ENCODE peak calls at places on chromosome 14, in four cellular contexts. A is K562, J is HCT116, I is A549. W is an unnamed sample.

GRCh38 chr14:97336816-97337215 is 539.6 kb downstream of the VRK1 start:
- DNase-seq in A (no peak), J (no peak), I (no peak), W (no peak)

GRCh38 chr14:47959753-47960152 is 284.3 kb upstream of the MDGA2 start:
- DNase-seq in A (no peak), J (no peak), I (no peak), W (no peak)

GRCh38 chr14:75497191-75497590 is 25.1 kb upstream of the BATF start:
- DNase-seq in A (peak), J (no peak), I (no peak), W (no peak)

GRCh38 chr14:57760891-57761290 is 105.0 kb downstream of the SLC35F4 start:
- DNase-seq in A (no peak), J (no peak), I (no peak), W (no peak)

GRCh38 chr14:22668417-22668816 is 24.3 kb upstream of the OR6J1 start:
- DNase-seq in A (no peak), J (no peak), I (no peak), W (no peak)

GRCh38 chr14:59301354-59301753 is 112.9 kb downstream of the DAAM1 start:
- DNase-seq in A (no peak), J (no peak), I (no peak), W (no peak)

GRCh38 chr14:39593339-39593738 is 161.1 kb upstream of the FBXO33 start:
- DNase-seq in A (no peak), J (no peak), I (no peak), W (no peak)

GRCh38 chr14:89973234-89973823 is 17.6 kb downstream of the TDP1 start:
- DNase-seq in A (peak), J (peak), I (peak), W (peak)

GRCh38 chr14:89279649-89280232 is 137.3 kb downstream of the FOXN3 start:
- DNase-seq in A (no peak), J (no peak), I (no peak), W (no peak)

GRCh38 chr14:24959791-24960331 is 90.1 kb downstream of the STXBP6 start:
- DNase-seq in A (no peak), J (no peak), I (no peak), W (no peak)

GRCh38 chr14:26960049-26960688 is 362.3 kb upstream of the NOVA1 start:
- DNase-seq in A (no peak), J (no peak), I (no peak), W (no peak)

GRCh38 chr14:91899213-91899612 is 31.9 kb upstream of the TC2N start:
- DNase-seq in A (no peak), J (no peak), I (no peak), W (no peak)
- TF ChIP-seq POLR2A in A (no peak), J (no peak), I (no peak), W (no peak)

GRCh38 chr14:68910540-68910939 is 68.6 kb downstream of the ACTN1 start:
- DNase-seq in A (no peak), J (no peak), I (no peak), W (no peak)

GRCh38 chr14:68908860-68909259 is 70.2 kb downstream of the ACTN1 start:
- DNase-seq in A (no peak), J (no peak), I (no peak), W (no peak)

GRCh38 chr14:68913516-68913915 is 65.6 kb downstream of the ACTN1 start:
- DNase-seq in A (no peak), J (no peak), I (no peak), W (no peak)

GRCh38 chr14:68908201-68908600 is 70.9 kb downstream of the ACTN1 start:
- DNase-seq in A (no peak), J (no peak), I (no peak), W (no peak)

GRCh38 chr14:68911594-68912227 is 67.4 kb downstream of the ACTN1 start:
- DNase-seq in A (peak), J (peak), I (peak), W (peak)
- TF ChIP-seq POLR2A in A (no peak), J (no peak), I (no peak), W (no peak)

GRCh38 chr14:61489527-61489926 is 168.1 kb downstream of the PRKCH start:
- DNase-seq in A (no peak), J (no peak), I (no peak), W (no peak)
- TF ChIP-seq POLR2A in A (no peak), J (no peak), I (no peak), W (no peak)

DNA sequence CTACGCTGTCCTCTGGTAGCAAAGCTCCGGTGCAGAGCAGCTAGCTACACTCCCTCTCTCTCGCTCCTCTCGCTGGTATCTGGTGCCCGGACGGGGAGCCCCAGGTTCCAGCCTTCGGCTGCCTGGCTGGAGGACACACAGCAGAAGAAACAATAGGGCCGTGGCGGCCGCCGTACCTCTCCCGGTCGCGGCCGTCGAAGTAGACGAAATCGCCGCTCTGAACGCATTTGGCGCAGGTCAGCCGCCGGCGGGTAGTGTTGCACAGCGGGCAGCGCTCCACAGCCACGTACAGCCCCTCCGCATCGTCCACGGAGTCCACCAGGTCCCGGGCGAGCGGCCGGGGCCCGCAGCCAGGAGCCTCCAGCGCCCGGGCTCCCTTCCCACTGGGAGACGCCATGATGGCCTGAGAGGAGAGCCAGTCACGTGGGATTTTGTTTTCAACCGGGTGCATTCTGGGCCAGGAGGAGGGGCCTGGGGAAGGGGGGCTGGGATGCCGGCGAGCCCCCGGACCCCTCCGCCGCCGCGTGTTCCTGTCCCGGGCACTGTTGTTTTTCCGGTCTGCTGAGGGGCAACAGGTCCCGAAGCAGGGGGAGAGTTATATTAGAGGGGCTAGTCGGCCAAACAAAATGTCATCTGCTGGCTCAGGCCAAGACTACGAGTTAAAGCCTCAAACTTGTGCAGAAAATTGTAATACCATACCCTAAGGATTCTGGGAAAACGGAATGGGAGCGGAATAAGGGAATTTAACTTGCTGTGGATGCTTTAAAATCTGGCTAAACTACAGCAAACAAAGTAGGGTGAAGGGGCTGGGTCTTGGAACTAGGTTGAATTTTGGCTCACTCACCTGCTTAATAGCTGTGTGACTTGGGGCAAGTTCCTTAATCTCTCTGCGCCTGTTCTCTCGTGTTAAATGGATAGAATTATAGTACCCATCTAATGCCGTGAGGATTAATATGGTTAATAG is at the start of gene ATG14:
- DNase-seq in A (peak), J (peak), I (peak), W (peak)
- TF ChIP-seq POLR2A in A (peak), J (no peak), I (peak), W (peak)

GRCh38 chr14:102525213-102526143 is 15.9 kb upstream of the ANKRD9 start:
- DNase-seq in A (peak), J (peak), I (no peak), W (no peak)

GRCh38 chr14:102527255-102528232 is 18.0 kb upstream of the ANKRD9 start:
- DNase-seq in A (no peak), J (peak), I (peak), W (peak)

GRCh38 chr14:102524026-102524450 is 14.5 kb upstream of the ANKRD9 start:
- DNase-seq in A (no peak), J (no peak), I (no peak), W (no peak)

GRCh38 chr14:102523200-102524025 is 13.8 kb upstream of the ANKRD9 start:
- DNase-seq in A (no peak), J (no peak), I (no peak), W (no peak)

GRCh38 chr14:102524451-102525212 is 15.1 kb upstream of the ANKRD9 start:
- DNase-seq in A (peak), J (peak), I (peak), W (peak)
- TF ChIP-seq POLR2A in A (peak), J (peak), I (peak), W (peak)

GRCh38 chr14:69879175-69880047 is at the start of gene SMOC1:
- DNase-seq in A (no peak), J (no peak), I (peak), W (no peak)
- TF ChIP-seq POLR2A in A (no peak), J (no peak), I (peak), W (no peak)

GRCh38 chr14:85534435-85534834 is 4.5 kb downstream of the FLRT2 start:
- DNase-seq in A (no peak), J (no peak), I (no peak), W (no peak)

GRCh38 chr14:85533821-85534271 is 3.9 kb downstream of the FLRT2 start:
- DNase-seq in A (no peak), J (no peak), I (peak), W (no peak)

GRCh38 chr14:85531594-85532391 is 1.8 kb downstream of the FLRT2 start:
- DNase-seq in A (no peak), J (no peak), I (peak), W (peak)

GRCh38 chr14:85532570-85532969 is 2.6 kb downstream of the FLRT2 start:
- DNase-seq in A (no peak), J (no peak), I (no peak), W (no peak)

GRCh38 chr14:85532981-85533820 is 3.3 kb downstream of the FLRT2 start:
- DNase-seq in A (no peak), J (no peak), I (peak), W (peak)
- TF ChIP-seq POLR2A in A (no peak), J (no peak), I (peak), W (no peak)

GRCh38 chr14:67411820-67412421 is at the start of gene PLEK2:
- DNase-seq in A (no peak), J (peak), I (peak), W (peak)
- TF ChIP-seq POLR2A in A (no peak), J (peak), I (no peak), W (peak)

GRCh38 chr14:68822964-68823363 is 30.1 kb upstream of the ZFP36L1 start:
- DNase-seq in A (no peak), J (no peak), I (no peak), W (no peak)

GRCh38 chr14:68824517-68825347 is 31.9 kb upstream of the ZFP36L1 start:
- DNase-seq in A (peak), J (peak), I (peak), W (peak)

GRCh38 chr14:68822132-68822651 is 29.3 kb upstream of the ZFP36L1 start:
- DNase-seq in A (peak), J (no peak), I (no peak), W (no peak)

GRCh38 chr14:68824207-68824516 is 31.3 kb upstream of the ZFP36L1 start:
- DNase-seq in A (no peak), J (no peak), I (no peak), W (no peak)

GRCh38 chr14:68823434-68824206 is 30.8 kb upstream of the ZFP36L1 start:
- DNase-seq in A (no peak), J (no peak), I (no peak), W (no peak)
- TF ChIP-seq POLR2A in A (no peak), J (no peak), I (no peak), W (no peak)